ENCODE peak calls at places on chromosomes 3 and 15, in five cellular contexts. K is NCI-H187, R is adrenal gland, I is hypothalamus, G is AG10803. N is an unnamed sample.
A peak's percentile ranks its signal among the peaks of the same experiment; 100 is the strongest.

GRCh38 chr15:50968353-50968752 is 59.9 kb downstream of the AP4E1 start:
- DNase-seq in K (no peak), R (no peak), I (no peak), G (peak; percentile 22), N (peak; percentile 22)

GRCh38 chr3:156750191-156750873 is 75.8 kb upstream of the LEKR1 start:
- DNase-seq in K (no peak), R (no peak), I (no peak), G (peak; percentile 68), N (peak; percentile 57)

GRCh38 chr3:156181509-156181908 is 61.1 kb downstream of the KCNAB1 start:
- DNase-seq in K (no peak), R (no peak), I (no peak), G (peak; percentile 20), N (peak; percentile 49)

GRCh38 chr3:120350431-120350941 is 1.3 kb upstream of the LRRC58 start:
- DNase-seq in K (no peak), R (peak; percentile 53), I (no peak), G (peak; percentile 56), N (peak; percentile 59)

GRCh38 chr15:40930430-40931299 is 1.5 kb downstream of the DLL4 start:
- DNase-seq in K (peak; percentile 27), R (peak; percentile 45), I (no peak), G (no peak), N (peak; percentile 34)

GRCh38 chr3:18657858-18658820 is 233.0 kb upstream of the SATB1 start:
- DNase-seq in K (no peak), R (no peak), I (no peak), G (no peak), N (no peak)

GRCh38 chr3:181313379-181313778 is 323.8 kb upstream of the DNAJC19 start:
- DNase-seq in K (peak; percentile 29), R (no peak), I (no peak), G (no peak), N (no peak)

GRCh38 chr3:45688194-45688881 is 858 bp upstream of the SACM1L start:
- DNase-seq in K (no peak), R (peak; percentile 48), I (no peak), G (no peak), N (peak; percentile 50)

GRCh38 chr15:56045068-56045748 is 51.8 kb upstream of the NEDD4 start:
- DNase-seq in K (no peak), R (no peak), I (no peak), G (peak; percentile 42), N (peak; percentile 34)

GRCh38 chr3:37546876-37547275 is 314.8 kb upstream of the CTDSPL start:
- DNase-seq in K (no peak), R (peak; percentile 63), I (no peak), G (peak; percentile 43), N (peak; percentile 41)

GRCh38 chr3:179148446-179149238 is 485 bp downstream of the PIK3CA start:
- DNase-seq in K (no peak), R (peak; percentile 48), I (peak; percentile 57), G (peak; percentile 44), N (peak; percentile 53)

GRCh38 chr3:116034797-116035196 is 410.5 kb downstream of the LSAMP start:
- DNase-seq in K (no peak), R (no peak), I (no peak), G (no peak), N (no peak)

GRCh38 chr3:44077267-44077666 is 164.4 kb upstream of the TOPAZ1 start:
- DNase-seq in K (no peak), R (no peak), I (no peak), G (peak; percentile 20), N (no peak)

GRCh38 chr3:19632099-19633074 is 301.6 kb downstream of the EFHB start:
- DNase-seq in K (no peak), R (no peak), I (no peak), G (no peak), N (no peak)

GRCh38 chr3:169541528-169541927 is 122.0 kb downstream of the MECOM start:
- DNase-seq in K (no peak), R (no peak), I (no peak), G (no peak), N (no peak)

GRCh38 chr3:186540444-186541226 is 3.5 kb downstream of the CRYGS start:
- DNase-seq in K (peak; percentile 39), R (peak; percentile 87), I (peak; percentile 10), G (peak; percentile 61), N (peak; percentile 80)

GRCh38 chr3:33096103-33096868 is 660 bp downstream of the GLB1 start:
- DNase-seq in K (no peak), R (peak; percentile 60), I (peak; percentile 37), G (peak; percentile 40), N (peak; percentile 47)

GRCh38 chr3:9809615-9810356 is at the start of gene TTLL3:
- DNase-seq in K (no peak), R (peak; percentile 83), I (peak; percentile 45), G (peak; percentile 58), N (peak; percentile 69)

GRCh38 chr3:171488479-171488878 is 28.3 kb upstream of the TNIK start:
- DNase-seq in K (no peak), R (no peak), I (no peak), G (no peak), N (no peak)

GRCh38 chr3:187782008-187782407 is 36.7 kb upstream of the BCL6 start:
- DNase-seq in K (no peak), R (no peak), I (no peak), G (no peak), N (no peak)

GRCh38 chr3:36373661-36374060 is 6.6 kb upstream of the STAC start:
- DNase-seq in K (no peak), R (no peak), I (no peak), G (no peak), N (no peak)

GRCh38 chr3:48847586-48848423 is at the start of gene PRKAR2A:
- DNase-seq in K (peak; percentile 75), R (peak; percentile 90), I (peak; percentile 80), G (peak; percentile 87), N (peak; percentile 90)

GRCh38 chr15:44675911-44676310 is 12.4 kb upstream of the SPG11 start:
- DNase-seq in K (no peak), R (no peak), I (no peak), G (no peak), N (no peak)

GRCh38 chr3:160998581-160998980 is 106.6 kb downstream of the B3GALNT1 start:
- DNase-seq in K (no peak), R (no peak), I (no peak), G (no peak), N (no peak)